ENCODE peak calls at places on chromosomes 3 and 15, in seven cellular contexts. R, T, X, A, H, K and N are unnamed samples.

GRCh38 chr3:165082632-165083031 is 4.3 kb upstream of the SI start:
- DNase-seq in H (no peak), X (no peak), R (no peak), K (no peak), A (no peak), T (no peak), N (no peak)

GRCh38 chr15:35306361-35306981 is 221.4 kb upstream of the NANOGP8 start:
- DNase-seq in A (peak; percentile 62), R (peak; percentile 79), H (no peak), K (no peak), X (peak; percentile 47), T (peak; percentile 88), N (peak; percentile 70)

GRCh38 chr3:153285194-153285641 is 123.2 kb downstream of the RAP2B start:
- DNase-seq in X (peak; percentile 27), K (no peak), R (peak; percentile 34), T (no peak), A (peak; percentile 54), H (no peak), N (peak; percentile 48)

GRCh38 chr15:41775651-41776050 is 1.4 kb downstream of the MAPKBP1 start:
- DNase-seq in X (no peak), R (no peak), T (peak; percentile 35), H (no peak), K (peak; percentile 41), A (no peak), N (no peak)

GRCh38 chr3:118548434-118548833 is 486.2 kb downstream of the IGSF11 start:
- DNase-seq in T (peak; percentile 73), K (no peak), A (no peak), H (no peak), X (no peak), R (no peak), N (no peak)

GRCh38 chr3:31086698-31087097 is 192.2 kb upstream of the GADL1 start:
- DNase-seq in T (no peak), K (no peak), X (no peak), H (no peak), A (no peak), R (no peak), N (no peak)

GRCh38 chr3:11431319-11431718 is 159.1 kb downstream of the ATG7 start:
- DNase-seq in H (no peak), X (no peak), T (no peak), R (no peak), K (no peak), A (no peak), N (peak; percentile 61)

GRCh38 chr3:179451335-179452165 is at the start of gene GNB4:
- DNase-seq in T (peak; percentile 78), X (peak; percentile 78), H (peak; percentile 36), R (peak; percentile 84), A (peak; percentile 83), K (peak; percentile 64), N (peak; percentile 86)

GRCh38 chr3:154904328-154904727 is 175.8 kb upstream of the MME start:
- DNase-seq in H (no peak), K (peak; percentile 66), A (peak; percentile 37), R (peak; percentile 58), X (peak; percentile 16), T (no peak), N (peak; percentile 44)

GRCh38 chr3:170360916-170361315 is 3.4 kb downstream of the SKIL start:
- DNase-seq in K (peak; percentile 82), A (no peak), T (no peak), H (no peak), R (no peak), X (no peak), N (no peak)

GRCh38 chr3:49298511-49298910 is 21.5 kb upstream of the C3orf62 start:
- DNase-seq in K (no peak), X (no peak), H (no peak), R (no peak), A (no peak), T (no peak), N (no peak)

GRCh38 chr15:65085990-65086679 is 9.6 kb downstream of the KBTBD13 start:
- DNase-seq in T (no peak), A (no peak), X (peak; percentile 15), H (no peak), K (peak; percentile 20), R (no peak), N (no peak)

GRCh38 chr3:87088984-87089841 is 98.3 kb upstream of the VGLL3 start:
- DNase-seq in H (peak; percentile 26), R (peak; percentile 91), X (peak; percentile 46), K (no peak), T (peak; percentile 85), A (peak; percentile 94), N (peak; percentile 51)

GRCh38 chr3:120831066-120831465 is 76.9 kb upstream of the STXBP5L start:
- DNase-seq in H (no peak), X (no peak), T (no peak), K (no peak), A (no peak), R (no peak), N (no peak)

GRCh38 chr3:18494251-18494650 is 69.1 kb upstream of the SATB1 start:
- DNase-seq in H (no peak), T (no peak), A (no peak), K (no peak), X (no peak), R (no peak), N (no peak)

GRCh38 chr3:190860531-190860930 is 2.0 kb downstream of the GMNC start:
- DNase-seq in X (no peak), R (no peak), K (no peak), T (no peak), A (no peak), H (no peak), N (no peak)

GRCh38 chr15:92869263-92869940 is 30.7 kb upstream of the CHD2 start:
- DNase-seq in R (no peak), H (no peak), A (peak; percentile 83), K (no peak), T (peak; percentile 43), X (no peak), N (peak; percentile 61)

GRCh38 chr3:27544372-27544865 is 60.2 kb upstream of the SLC4A7 start:
- DNase-seq in A (peak; percentile 84), K (no peak), T (peak; percentile 69), X (no peak), R (peak; percentile 77), H (no peak), N (peak; percentile 62)

GRCh38 chr15:74613953-74614743 is 1.5 kb upstream of the CLK3 start:
- DNase-seq in H (no peak), R (no peak), K (no peak), T (no peak), A (no peak), X (no peak), N (no peak)

GRCh38 chr3:10334461-10334860 is 13.5 kb upstream of the SEC13 start:
- DNase-seq in R (no peak), H (no peak), X (peak; percentile 39), T (peak; percentile 64), A (peak; percentile 62), K (no peak), N (no peak)
- TF ChIP-seq CTCF in R (no peak), H (no peak), X (peak; percentile 50), T (no peak), A (peak; percentile 32), K (peak; percentile 60), N (peak; percentile 22)

GRCh38 chr3:123126653-123127052 is 59.8 kb downstream of the PDIA5 start:
- DNase-seq in X (no peak), K (no peak), R (no peak), T (no peak), A (no peak), H (no peak), N (no peak)

GRCh38 chr3:123126051-123126450 is 59.2 kb downstream of the PDIA5 start:
- DNase-seq in T (no peak), H (no peak), X (no peak), R (no peak), A (no peak), K (no peak), N (no peak)

GRCh38 chr3:123129532-123129931 is 62.7 kb downstream of the PDIA5 start:
- DNase-seq in H (no peak), R (no peak), X (no peak), A (no peak), K (no peak), T (no peak), N (no peak)

GRCh38 chr3:123130079-123130726 is 63.4 kb downstream of the PDIA5 start:
- DNase-seq in H (no peak), X (no peak), T (no peak), A (no peak), K (no peak), R (no peak), N (no peak)

GRCh38 chr3:123129052-123129451 is 62.2 kb downstream of the PDIA5 start:
- DNase-seq in H (no peak), X (no peak), R (no peak), K (no peak), T (no peak), A (no peak), N (no peak)
- H3K4me3 ChIP-seq in H (no peak overlapping the region), X (no peak overlapping the region), R (no peak overlapping the region), K (no peak overlapping the region), T (no peak overlapping the region), A (no peak overlapping the region), N (no peak overlapping the region)

GRCh38 chr15:77983091-77983707 is 94.3 kb downstream of the TBC1D2B start:
- DNase-seq in K (no peak), R (no peak), T (no peak), H (no peak), X (no peak), A (no peak), N (no peak)

GRCh38 chr15:77985031-77985930 is 92.2 kb downstream of the TBC1D2B start:
- DNase-seq in T (no peak), R (no peak), K (no peak), A (no peak), X (no peak), H (no peak), N (no peak)

GRCh38 chr15:77984446-77984861 is 93.1 kb downstream of the TBC1D2B start:
- DNase-seq in T (no peak), H (no peak), A (no peak), X (no peak), K (no peak), R (no peak), N (no peak)

GRCh38 chr15:77982127-77982490 is 95.4 kb downstream of the TBC1D2B start:
- DNase-seq in R (no peak), T (no peak), X (no peak), A (no peak), K (no peak), H (no peak), N (no peak)

DNA sequence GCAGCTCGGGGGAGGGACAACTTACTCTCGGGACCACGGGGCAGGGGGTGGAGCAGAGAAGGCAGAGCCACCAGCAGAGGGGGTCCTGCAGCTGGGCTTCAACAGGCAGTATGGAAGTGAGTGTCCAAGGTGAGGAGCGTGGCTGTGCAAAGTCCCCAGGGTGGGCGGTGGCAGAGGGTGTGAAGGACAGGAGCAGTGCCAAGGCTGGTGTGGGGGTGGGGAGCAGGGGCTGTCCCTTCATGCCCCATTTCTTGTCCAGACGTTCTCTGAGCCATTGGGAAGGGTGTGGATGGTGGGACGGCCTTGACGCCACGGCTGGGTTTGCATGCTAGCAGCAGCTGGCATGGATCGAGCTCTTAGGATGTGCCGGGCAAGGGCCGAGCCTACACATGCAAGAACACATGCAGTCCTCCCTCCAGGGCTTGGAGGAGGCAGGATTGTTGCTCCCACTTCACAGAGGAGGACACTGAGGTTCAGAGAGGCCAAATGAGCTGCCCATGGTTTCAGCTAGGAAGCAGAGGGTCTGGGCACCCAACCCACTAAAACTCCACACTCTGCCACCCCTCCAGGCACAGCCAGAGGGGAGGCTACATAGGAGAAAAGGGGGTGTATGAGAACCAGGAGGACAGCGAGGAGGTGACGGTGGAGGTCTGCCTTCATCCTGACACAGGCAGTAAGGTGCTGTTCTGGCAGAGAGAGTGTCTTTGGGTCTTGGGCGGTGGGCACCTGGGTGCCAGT is 93.6 kb downstream of the TBC1D2B start:
- DNase-seq in R (peak; percentile 18), A (peak; percentile 28), H (no peak), K (no peak), X (no peak), T (no peak), N (no peak)
- TF ChIP-seq CTCF in R (no peak), A (no peak), H (no peak), K (peak; percentile 42), X (peak; percentile 45), T (no peak), N (peak; percentile 24)

GRCh38 chr3:139533781-139534443 is 5.6 kb downstream of the RBP1 start:
- DNase-seq in H (no peak), X (peak; percentile 92), A (peak; percentile 9), R (peak; percentile 65), K (no peak), T (peak; percentile 86), N (peak; percentile 81)
- H3K4me3 ChIP-seq in H (no peak overlapping the region), X (peak overlapping the region; percentile 12), A (no peak overlapping the region), R (no peak overlapping the region), K (no peak overlapping the region), T (peak overlapping the region; percentile 38), N (no peak overlapping the region)